ENCODE peak calls at places on chromosome 19, in seven cellular contexts. One of them, this sample, is unnamed.

GRCh38 chr19:52171321-52172169 is at the start of gene ZNF836:
- DNase-seq in left ventricle myocardium superior: peak; percentile 93
- DNase-seq in C1 segment of cervical spinal cord: peak; percentile 28
- DNase-seq in NCI-H524: peak; percentile 41
- DNase-seq in HCT116: no peak
- DNase-seq in activated CD4-positive, alpha-beta T cell treated with anti-CD3 and anti-CD28 coated beads, Interleukin-2, amount 50 U/mL, for 48 hours: peak; percentile 93
- DNase-seq in iPS-NIHi11: peak; percentile 92
- DNase-seq in this sample: peak; percentile 45

GRCh38 chr19:46700704-46701103 is 16.2 kb downstream of the PRKD2 start:
- DNase-seq in HCT116: no peak
- DNase-seq in iPS-NIHi11: no peak
- DNase-seq in left ventricle myocardium superior: no peak
- DNase-seq in NCI-H524: no peak
- DNase-seq in C1 segment of cervical spinal cord: no peak
- DNase-seq in activated CD4-positive, alpha-beta T cell treated with anti-CD3 and anti-CD28 coated beads, Interleukin-2, amount 50 U/mL, for 48 hours: no peak
- DNase-seq in this sample: no peak

GRCh38 chr19:18044825-18045304 is 36.9 kb downstream of the ARRDC2 start:
- DNase-seq in iPS-NIHi11: peak; percentile 46
- DNase-seq in activated CD4-positive, alpha-beta T cell treated with anti-CD3 and anti-CD28 coated beads, Interleukin-2, amount 50 U/mL, for 48 hours: peak; percentile 93
- DNase-seq in HCT116: no peak
- DNase-seq in C1 segment of cervical spinal cord: peak; percentile 25
- DNase-seq in NCI-H524: peak; percentile 100
- DNase-seq in left ventricle myocardium superior: peak; percentile 77
- DNase-seq in this sample: no peak

GRCh38 chr19:41327499-41328156 is 17.7 kb downstream of the CCDC97 start:
- DNase-seq in NCI-H524: no peak
- DNase-seq in left ventricle myocardium superior: peak; percentile 83
- DNase-seq in activated CD4-positive, alpha-beta T cell treated with anti-CD3 and anti-CD28 coated beads, Interleukin-2, amount 50 U/mL, for 48 hours: peak; percentile 87
- DNase-seq in HCT116: no peak
- DNase-seq in C1 segment of cervical spinal cord: no peak
- DNase-seq in iPS-NIHi11: peak; percentile 76
- DNase-seq in this sample: no peak

GRCh38 chr19:13817615-13818371 is 22.6 kb downstream of the ZSWIM4 start:
- DNase-seq in NCI-H524: no peak
- DNase-seq in iPS-NIHi11: peak; percentile 92
- DNase-seq in left ventricle myocardium superior: peak; percentile 65
- DNase-seq in C1 segment of cervical spinal cord: no peak
- DNase-seq in HCT116: no peak
- DNase-seq in activated CD4-positive, alpha-beta T cell treated with anti-CD3 and anti-CD28 coated beads, Interleukin-2, amount 50 U/mL, for 48 hours: peak; percentile 32
- DNase-seq in this sample: no peak

GRCh38 chr19:5141926-5142724 is 173.2 kb downstream of the KDM4B start:
- DNase-seq in left ventricle myocardium superior: peak; percentile 20
- DNase-seq in activated CD4-positive, alpha-beta T cell treated with anti-CD3 and anti-CD28 coated beads, Interleukin-2, amount 50 U/mL, for 48 hours: no peak
- DNase-seq in C1 segment of cervical spinal cord: no peak
- DNase-seq in iPS-NIHi11: no peak
- DNase-seq in NCI-H524: no peak
- DNase-seq in HCT116: no peak
- DNase-seq in this sample: no peak

GRCh38 chr19:11138659-11139526 is 16.7 kb downstream of the SPC24 start:
- DNase-seq in NCI-H524: peak; percentile 65
- DNase-seq in activated CD4-positive, alpha-beta T cell treated with anti-CD3 and anti-CD28 coated beads, Interleukin-2, amount 50 U/mL, for 48 hours: no peak
- DNase-seq in C1 segment of cervical spinal cord: no peak
- DNase-seq in left ventricle myocardium superior: peak; percentile 89
- DNase-seq in iPS-NIHi11: peak; percentile 50
- DNase-seq in HCT116: no peak
- DNase-seq in this sample: no peak

GRCh38 chr19:28242317-28242927 is 970.5 kb downstream of the UQCRFS1 start:
- DNase-seq in NCI-H524: peak; percentile 4
- DNase-seq in iPS-NIHi11: peak; percentile 78
- DNase-seq in left ventricle myocardium superior: no peak
- DNase-seq in C1 segment of cervical spinal cord: no peak
- DNase-seq in activated CD4-positive, alpha-beta T cell treated with anti-CD3 and anti-CD28 coated beads, Interleukin-2, amount 50 U/mL, for 48 hours: peak; percentile 7
- DNase-seq in HCT116: no peak
- DNase-seq in this sample: no peak

GRCh38 chr19:8697671-8698432 is 743 bp downstream of the ACTL9 start:
- DNase-seq in C1 segment of cervical spinal cord: no peak
- DNase-seq in NCI-H524: no peak
- DNase-seq in iPS-NIHi11: peak; percentile 77
- DNase-seq in left ventricle myocardium superior: no peak
- DNase-seq in activated CD4-positive, alpha-beta T cell treated with anti-CD3 and anti-CD28 coated beads, Interleukin-2, amount 50 U/mL, for 48 hours: peak; percentile 19
- DNase-seq in HCT116: no peak
- DNase-seq in this sample: no peak

GRCh38 chr19:35518313-35518712 is 4.9 kb upstream of the DMKN start:
- DNase-seq in left ventricle myocardium superior: no peak
- DNase-seq in C1 segment of cervical spinal cord: no peak
- DNase-seq in HCT116: peak; percentile 19
- DNase-seq in NCI-H524: no peak
- DNase-seq in activated CD4-positive, alpha-beta T cell treated with anti-CD3 and anti-CD28 coated beads, Interleukin-2, amount 50 U/mL, for 48 hours: no peak
- DNase-seq in iPS-NIHi11: no peak
- DNase-seq in this sample: no peak

GRCh38 chr19:1680976-1681375 is 28.6 kb upstream of the TCF3 start:
- DNase-seq in C1 segment of cervical spinal cord: no peak
- DNase-seq in activated CD4-positive, alpha-beta T cell treated with anti-CD3 and anti-CD28 coated beads, Interleukin-2, amount 50 U/mL, for 48 hours: no peak
- DNase-seq in HCT116: no peak
- DNase-seq in iPS-NIHi11: peak; percentile 4
- DNase-seq in left ventricle myocardium superior: no peak
- DNase-seq in NCI-H524: no peak
- DNase-seq in this sample: no peak

This sample was measured in LNCaP clone FGC.